ENCODE peak calls at places on chromosomes 2 and 18, in seven cellular contexts. N is breast epithelium; H is dermis microvascular lymphatic vessel endothelial cell; G is activated T-cell treated with anti-CD3 and anti-CD28 coated beads, Interleukin-2, amount 50 U/mL, for 72 hours; U is DMS53; Z is HTR-8/SVneo; Y is T-helper 2 cell. X is an unnamed sample.
A peak's percentile ranks its signal among the peaks of the same experiment; 100 is the strongest.

GRCh38 chr2:34365937-34366336 is 766.8 kb upstream of the FAM98A start:
- DNase-seq in Z (peak; percentile 1), Y (no peak), H (no peak), G (no peak), N (no peak), U (no peak), X (no peak)

GRCh38 chr2:164439885-164440284 is 181.4 kb downstream of the GRB14 start:
- DNase-seq in H (no peak), N (no peak), Y (no peak), Z (no peak), G (no peak), U (peak; percentile 16), X (no peak)

GRCh38 chr2:74670263-74670662 is 16.2 kb downstream of the SEMA4F start:
- DNase-seq in Y (no peak), H (no peak), Z (no peak), U (no peak), G (no peak), N (no peak), X (no peak)

GRCh38 chr2:217289153-217289908 is 429.5 kb upstream of the TNP1 start:
- DNase-seq in H (no peak), Y (no peak), G (no peak), Z (no peak), N (no peak), U (no peak), X (no peak)

GRCh38 chr2:69213832-69214231 is 173.2 kb downstream of the GFPT1 start:
- DNase-seq in U (no peak), Z (no peak), Y (no peak), N (no peak), G (no peak), H (no peak), X (no peak)

GRCh38 chr2:238761802-238762373 is 86.0 kb upstream of the TWIST2 start:
- DNase-seq in H (no peak), Y (no peak), U (peak; percentile 23), G (no peak), N (no peak), Z (peak; percentile 43), X (no peak)

GRCh38 chr18:44536041-44536440 is 144.6 kb upstream of the SETBP1 start:
- DNase-seq in H (no peak), Y (no peak), Z (no peak), G (no peak), N (no peak), U (no peak), X (no peak)

GRCh38 chr2:12303181-12304030 is 413.3 kb upstream of the TRIB2 start:
- DNase-seq in N (no peak), Z (peak; percentile 63), Y (no peak), G (peak; percentile 23), H (no peak), U (peak; percentile 79), X (no peak)

GRCh38 chr2:120238728-120239487 is 13.7 kb upstream of the RALB start:
- DNase-seq in N (no peak), G (no peak), U (no peak), H (no peak), Z (peak; percentile 77), Y (no peak), X (no peak)

GRCh38 chr2:100730290-100730868 is 89.6 kb upstream of the NPAS2 start:
- DNase-seq in U (peak; percentile 85), G (peak; percentile 46), Y (no peak), H (peak; percentile 61), Z (peak; percentile 53), N (peak; percentile 37), X (peak; percentile 13)

GRCh38 chr18:78730564-78731422 is 248.8 kb upstream of the SALL3 start:
- DNase-seq in U (no peak), Z (no peak), Y (no peak), N (no peak), H (no peak), G (no peak), X (no peak)

GRCh38 chr2:240560084-240560479 is at the start of gene DUSP28:
- DNase-seq in Y (peak; percentile 82), N (peak; percentile 86), U (peak; percentile 93), H (peak; percentile 66), Z (peak; percentile 89), G (peak; percentile 95), X (peak; percentile 70)

GRCh38 chr2:45860136-45861106 is 208.9 kb downstream of the PRKCE start:
- DNase-seq in Y (no peak), G (peak; percentile 14), U (no peak), Z (no peak), N (peak; percentile 46), H (no peak), X (no peak)

GRCh38 chr2:42568431-42569115 is at the start of gene MTA3:
- DNase-seq in H (no peak), Z (peak; percentile 48), U (peak; percentile 58), G (peak; percentile 79), Y (peak; percentile 48), N (peak; percentile 40), X (peak; percentile 10)

GRCh38 chr2:86065512-86065911 is 40.2 kb downstream of the POLR1A start:
- DNase-seq in Z (no peak), U (no peak), G (no peak), H (no peak), N (no peak), Y (no peak), X (no peak)

GRCh38 chr2:121626777-121627524 is 22.3 kb downstream of the CLASP1 start:
- DNase-seq in Y (no peak), G (no peak), H (no peak), U (no peak), Z (no peak), N (peak; percentile 31), X (no peak)

GRCh38 chr18:44917865-44918476 is 237.3 kb downstream of the SETBP1 start:
- DNase-seq in U (no peak), H (no peak), Z (no peak), N (no peak), G (no peak), Y (no peak), X (no peak)

GRCh38 chr18:48680871-48681270 is 142.0 kb downstream of the CTIF start:
- DNase-seq in G (no peak), Y (no peak), N (no peak), H (peak; percentile 80), U (no peak), Z (no peak), X (no peak)

GRCh38 chr2:64359176-64359891 is 94.6 kb upstream of the LGALSL start:
- DNase-seq in Y (no peak), N (no peak), G (no peak), H (no peak), Z (no peak), U (no peak), X (no peak)

GRCh38 chr2:11573418-11574175 is 39.8 kb downstream of the GREB1 start:
- DNase-seq in Z (peak; percentile 74), H (no peak), U (no peak), Y (no peak), N (no peak), G (no peak), X (no peak)

GRCh38 chr18:55546873-55547704 is 40.9 kb downstream of the TCF4 start:
- DNase-seq in U (peak; percentile 67), H (no peak), Z (peak; percentile 1), Y (no peak), N (no peak), G (no peak), X (peak; percentile 24)

GRCh38 chr18:56812674-56813073 is 161.5 kb downstream of the WDR7 start:
- DNase-seq in H (no peak), Z (no peak), Y (no peak), G (no peak), U (no peak), N (no peak), X (no peak)

GRCh38 chr2:72291059-72291458 is 143.4 kb upstream of the CYP26B1 start:
- DNase-seq in G (no peak), Y (no peak), Z (peak; percentile 7), U (no peak), H (no peak), N (no peak), X (no peak)

GRCh38 chr18:38539373-38539772 is 973.8 kb upstream of the CELF4 start:
- DNase-seq in H (no peak), Z (no peak), Y (no peak), N (no peak), U (peak; percentile 11), G (no peak), X (no peak)

GRCh38 chr2:177606636-177607035 is 214.1 kb downstream of the AGPS start:
- DNase-seq in G (no peak), N (no peak), Z (no peak), U (no peak), Y (no peak), H (no peak), X (no peak)

GRCh38 chr2:28782423-28782822 is 28.2 kb upstream of the SPDYA start:
- DNase-seq in Z (no peak), U (no peak), N (no peak), H (no peak), Y (no peak), G (no peak), X (no peak)

GRCh38 chr2:168424112-168424951 is 31.7 kb upstream of the CERS6 start:
- DNase-seq in U (no peak), Z (peak; percentile 8), Y (no peak), G (no peak), H (no peak), N (no peak), X (no peak)

GRCh38 chr2:181025004-181025403 is 44.6 kb downstream of the UBE2E3 start:
- DNase-seq in Y (no peak), N (no peak), Z (no peak), G (no peak), U (no peak), H (no peak), X (no peak)

X was measured in SHP77.